ENCODE peak calls at places on chromosome 13, in seven cellular contexts. One of them, this sample, is unnamed.

GRCh38 chr13:94858856-94859811 is 146.8 kb upstream of the SOX21 start:
- DNase-seq in lung: peak; percentile 39
- DNase-seq in kidney epithelial cell: no peak
- DNase-seq in AG04450: no peak
- DNase-seq in brain microvascular endothelial cell: peak; percentile 16
- DNase-seq in K562: no peak
- DNase-seq in tibial artery: peak; percentile 74
- DNase-seq in this sample: no peak

GRCh38 chr13:77033717-77034302 is 6.9 kb upstream of the FBXL3 start:
- DNase-seq in lung: no peak
- DNase-seq in kidney epithelial cell: no peak
- DNase-seq in AG04450: no peak
- DNase-seq in brain microvascular endothelial cell: no peak
- DNase-seq in K562: no peak
- DNase-seq in tibial artery: no peak
- DNase-seq in this sample: no peak

GRCh38 chr13:49099513-49099877 is 120.6 kb upstream of the MLNR start:
- DNase-seq in lung: no peak
- DNase-seq in kidney epithelial cell: no peak
- DNase-seq in AG04450: no peak
- DNase-seq in brain microvascular endothelial cell: no peak
- DNase-seq in K562: no peak
- DNase-seq in tibial artery: no peak
- DNase-seq in this sample: no peak

GRCh38 chr13:41268764-41269163 is 5.4 kb upstream of the MTRF1 start:
- DNase-seq in lung: no peak
- DNase-seq in kidney epithelial cell: no peak
- DNase-seq in AG04450: no peak
- DNase-seq in brain microvascular endothelial cell: peak; percentile 5
- DNase-seq in K562: peak; percentile 20
- DNase-seq in tibial artery: no peak
- DNase-seq in this sample: no peak

GRCh38 chr13:107271226-107271625 is 703.3 kb upstream of the ARGLU1 start:
- DNase-seq in lung: no peak
- DNase-seq in kidney epithelial cell: peak; percentile 7
- DNase-seq in AG04450: no peak
- DNase-seq in brain microvascular endothelial cell: peak; percentile 41
- DNase-seq in K562: no peak
- DNase-seq in tibial artery: no peak
- DNase-seq in this sample: no peak

GRCh38 chr13:110557082-110557481 is 4.4 kb downstream of the RAB20 start:
- DNase-seq in lung: no peak
- DNase-seq in kidney epithelial cell: no peak
- DNase-seq in AG04450: no peak
- DNase-seq in brain microvascular endothelial cell: no peak
- DNase-seq in K562: no peak
- DNase-seq in tibial artery: no peak
- DNase-seq in this sample: no peak

GRCh38 chr13:44068737-44069136 is 189.0 kb downstream of the LACC1 start:
- DNase-seq in lung: no peak
- DNase-seq in kidney epithelial cell: no peak
- DNase-seq in AG04450: peak; percentile 39
- DNase-seq in brain microvascular endothelial cell: peak; percentile 64
- DNase-seq in K562: no peak
- DNase-seq in tibial artery: no peak
- DNase-seq in this sample: no peak

GRCh38 chr13:95485518-95486144 is 66.9 kb upstream of the CLDN10 start:
- DNase-seq in lung: no peak
- DNase-seq in kidney epithelial cell: no peak
- DNase-seq in AG04450: no peak
- DNase-seq in brain microvascular endothelial cell: no peak
- DNase-seq in K562: peak; percentile 42
- DNase-seq in tibial artery: no peak
- DNase-seq in this sample: no peak

GRCh38 chr13:28935104-28935503 is 115.0 kb downstream of the MTUS2 start:
- DNase-seq in lung: no peak
- DNase-seq in kidney epithelial cell: no peak
- DNase-seq in AG04450: no peak
- DNase-seq in brain microvascular endothelial cell: no peak
- DNase-seq in K562: no peak
- DNase-seq in tibial artery: no peak
- DNase-seq in this sample: no peak
- TF ChIP-seq CTCF in lung: no peak
- TF ChIP-seq CTCF in kidney epithelial cell: no peak
- TF ChIP-seq CTCF in AG04450: no peak
- TF ChIP-seq CTCF in brain microvascular endothelial cell: no peak
- TF ChIP-seq CTCF in K562: no peak
- TF ChIP-seq CTCF in tibial artery: no peak
- TF ChIP-seq CTCF in this sample: no peak

DNA sequence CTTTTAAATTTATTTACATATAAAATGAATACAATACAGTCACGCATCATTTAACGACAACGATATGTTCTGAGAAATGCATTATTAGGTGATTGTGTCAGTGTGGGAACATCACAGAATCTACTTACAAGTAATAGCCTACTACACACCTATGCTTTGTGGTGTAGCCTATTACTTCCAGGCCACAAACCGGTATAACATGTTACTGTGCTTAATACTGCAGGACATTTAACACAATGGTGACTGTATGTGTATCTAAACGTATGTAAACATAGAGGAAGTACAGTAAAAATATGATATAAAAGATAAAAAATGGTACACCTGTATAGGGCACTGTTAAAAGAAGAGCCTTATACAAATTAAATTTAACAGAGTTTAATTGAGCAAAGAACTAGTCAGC is 62.4 kb upstream of the KLHL1 start:
- DNase-seq in lung: no peak
- DNase-seq in kidney epithelial cell: no peak
- DNase-seq in AG04450: no peak
- DNase-seq in brain microvascular endothelial cell: no peak
- DNase-seq in K562: no peak
- DNase-seq in tibial artery: no peak
- DNase-seq in this sample: no peak
- TF ChIP-seq CTCF in lung: no peak
- TF ChIP-seq CTCF in kidney epithelial cell: no peak
- TF ChIP-seq CTCF in AG04450: no peak
- TF ChIP-seq CTCF in brain microvascular endothelial cell: no peak
- TF ChIP-seq CTCF in K562: no peak
- TF ChIP-seq CTCF in tibial artery: no peak
- TF ChIP-seq CTCF in this sample: no peak

GRCh38 chr13:79548886-79549285 is 67.9 kb downstream of the NDFIP2 start:
- DNase-seq in lung: no peak
- DNase-seq in kidney epithelial cell: no peak
- DNase-seq in AG04450: no peak
- DNase-seq in brain microvascular endothelial cell: no peak
- DNase-seq in K562: no peak
- DNase-seq in tibial artery: no peak
- DNase-seq in this sample: no peak

GRCh38 chr13:79549355-79550106 is 68.6 kb downstream of the NDFIP2 start:
- DNase-seq in lung: no peak
- DNase-seq in kidney epithelial cell: no peak
- DNase-seq in AG04450: no peak
- DNase-seq in brain microvascular endothelial cell: no peak
- DNase-seq in K562: no peak
- DNase-seq in tibial artery: no peak
- DNase-seq in this sample: no peak

GRCh38 chr13:79547211-79547610 is 66.3 kb downstream of the NDFIP2 start:
- DNase-seq in lung: no peak
- DNase-seq in kidney epithelial cell: no peak
- DNase-seq in AG04450: no peak
- DNase-seq in brain microvascular endothelial cell: no peak
- DNase-seq in K562: no peak
- DNase-seq in tibial artery: no peak
- DNase-seq in this sample: no peak

GRCh38 chr13:79543883-79544282 is 62.9 kb downstream of the NDFIP2 start:
- DNase-seq in lung: no peak
- DNase-seq in kidney epithelial cell: no peak
- DNase-seq in AG04450: no peak
- DNase-seq in brain microvascular endothelial cell: no peak
- DNase-seq in K562: no peak
- DNase-seq in tibial artery: no peak
- DNase-seq in this sample: no peak

GRCh38 chr13:79547821-79548220 is 66.9 kb downstream of the NDFIP2 start:
- DNase-seq in lung: no peak
- DNase-seq in kidney epithelial cell: no peak
- DNase-seq in AG04450: no peak
- DNase-seq in brain microvascular endothelial cell: no peak
- DNase-seq in K562: no peak
- DNase-seq in tibial artery: no peak
- DNase-seq in this sample: no peak
- TF ChIP-seq CTCF in lung: no peak
- TF ChIP-seq CTCF in kidney epithelial cell: no peak
- TF ChIP-seq CTCF in AG04450: no peak
- TF ChIP-seq CTCF in brain microvascular endothelial cell: no peak
- TF ChIP-seq CTCF in K562: no peak
- TF ChIP-seq CTCF in tibial artery: no peak
- TF ChIP-seq CTCF in this sample: no peak

GRCh38 chr13:24293761-24294160 is 15.6 kb upstream of the C1QTNF9 start:
- DNase-seq in lung: no peak
- DNase-seq in kidney epithelial cell: no peak
- DNase-seq in AG04450: no peak
- DNase-seq in brain microvascular endothelial cell: no peak
- DNase-seq in K562: no peak
- DNase-seq in tibial artery: no peak
- DNase-seq in this sample: no peak
- TF ChIP-seq CTCF in lung: no peak
- TF ChIP-seq CTCF in kidney epithelial cell: no peak
- TF ChIP-seq CTCF in AG04450: no peak
- TF ChIP-seq CTCF in brain microvascular endothelial cell: no peak
- TF ChIP-seq CTCF in K562: no peak
- TF ChIP-seq CTCF in tibial artery: no peak
- TF ChIP-seq CTCF in this sample: no peak